ENCODE peak calls at places on chromosomes 11 and 22, in eight cellular contexts. Z is neural progenitor cell, M is GM23338, D is HCT116, N is SK-N-SH, C is GM23248, I is PC-3, V is hepatocyte. B is an unnamed sample.

GRCh38 chr11:1820463-1821325 is 14.1 kb upstream of the SYT8 start:
- DNase-seq in I (peak; percentile 43), C (peak; percentile 27), V (no peak), D (no peak), M (no peak), Z (no peak), N (no peak), B (no peak)

GRCh38 chr11:11841121-11841604 is 609 bp upstream of the USP47 start:
- DNase-seq in C (peak; percentile 58), V (peak; percentile 63), D (peak; percentile 16), M (peak; percentile 52), I (peak; percentile 28), N (no peak), Z (peak; percentile 44), B (no peak)

GRCh38 chr11:29260939-29261705 is 755.7 kb downstream of the KCNA4 start:
- DNase-seq in V (peak; percentile 66), M (no peak), I (peak; percentile 92), D (peak; percentile 76), N (no peak), Z (no peak), C (peak; percentile 17), B (no peak)

GRCh38 chr11:95802806-95803205 is 12.5 kb downstream of the CEP57 start:
- DNase-seq in M (no peak), C (no peak), Z (no peak), N (no peak), D (no peak), I (no peak), V (no peak), B (no peak)

GRCh38 chr11:85685131-85685819 is 720 bp downstream of the CCDC89 start:
- DNase-seq in C (peak; percentile 72), N (peak; percentile 28), V (peak; percentile 39), I (no peak), D (no peak), Z (no peak), M (no peak), B (no peak)

GRCh38 chr11:65773784-65774411 is 6.9 kb downstream of the AP5B1 start:
- DNase-seq in N (no peak), D (no peak), M (no peak), C (peak; percentile 36), Z (no peak), I (no peak), V (no peak), B (peak; percentile 38)

GRCh38 chr11:64571050-64571409 is 20.0 kb upstream of the SLC22A12 start:
- DNase-seq in M (no peak), N (no peak), I (no peak), Z (no peak), C (no peak), D (no peak), V (no peak), B (no peak)

GRCh38 chr11:96259053-96259837 is 83.8 kb downstream of the MAML2 start:
- DNase-seq in Z (no peak), C (peak; percentile 87), N (no peak), D (no peak), M (no peak), V (peak; percentile 53), I (peak; percentile 95), B (peak; percentile 32)

GRCh38 chr22:26672060-26672471 is 14.7 kb downstream of the MIAT start:
- DNase-seq in I (no peak), V (no peak), Z (no peak), N (no peak), M (no peak), D (no peak), C (no peak), B (no peak)

GRCh38 chr22:35705141-35705540 is 12.5 kb upstream of the APOL5 start:
- DNase-seq in M (no peak), Z (no peak), V (no peak), D (no peak), C (peak; percentile 89), N (no peak), I (peak; percentile 82), B (no peak)

GRCh38 chr11:9982127-9982795 is 311.8 kb downstream of the SBF2 start:
- DNase-seq in Z (no peak), I (peak; percentile 54), M (no peak), D (no peak), N (no peak), V (no peak), C (peak; percentile 48), B (no peak)

GRCh38 chr22:44824271-44824670 is 71.9 kb downstream of the ARHGAP8 start:
- DNase-seq in N (no peak), C (no peak), M (no peak), V (no peak), Z (no peak), I (no peak), D (no peak), B (no peak)

GRCh38 chr22:41826001-41826400 is 6.9 kb upstream of the SREBF2 start:
- DNase-seq in V (no peak), C (no peak), I (no peak), N (no peak), Z (no peak), M (no peak), D (no peak), B (no peak)

GRCh38 chr11:72225411-72225951 is 914 bp downstream of the INPPL1 start:
- DNase-seq in Z (peak; percentile 32), N (peak; percentile 42), V (peak; percentile 13), D (no peak), I (peak; percentile 31), M (peak; percentile 27), C (peak; percentile 45), B (peak; percentile 43)

GRCh38 chr11:134610116-134610910 is 198.3 kb upstream of the B3GAT1 start:
- DNase-seq in D (no peak), N (no peak), C (no peak), M (no peak), I (no peak), Z (no peak), V (no peak), B (no peak)

DNA sequence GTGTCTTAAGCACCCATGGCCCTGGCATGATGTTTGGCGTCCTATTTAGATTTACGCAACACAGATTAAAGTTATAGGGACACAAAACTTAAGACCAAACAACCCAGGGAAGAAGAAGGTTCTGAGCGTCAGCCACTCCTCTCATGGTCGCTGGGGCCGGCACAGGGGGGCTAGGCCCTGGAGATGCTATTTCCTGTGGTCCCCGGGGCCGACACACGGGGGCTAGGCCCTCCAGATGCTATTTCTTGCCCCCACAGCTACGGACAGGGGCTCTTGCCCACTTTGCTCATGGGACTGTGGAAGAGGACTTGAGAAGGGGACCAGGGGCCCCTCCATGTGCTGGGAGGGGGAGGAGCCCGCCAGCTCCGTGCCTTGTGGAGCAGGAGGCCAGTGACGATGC is 711.2 kb downstream of the BRD1 start:
- DNase-seq in I (no peak), N (no peak), V (no peak), C (no peak), M (no peak), D (no peak), Z (no peak), B (no peak)
- TF ChIP-seq EZH2phosphoT487 in I (no peak), N (no peak), V (no peak), C (no peak), M (no peak), D (no peak), Z (no peak), B (no peak)

DNA sequence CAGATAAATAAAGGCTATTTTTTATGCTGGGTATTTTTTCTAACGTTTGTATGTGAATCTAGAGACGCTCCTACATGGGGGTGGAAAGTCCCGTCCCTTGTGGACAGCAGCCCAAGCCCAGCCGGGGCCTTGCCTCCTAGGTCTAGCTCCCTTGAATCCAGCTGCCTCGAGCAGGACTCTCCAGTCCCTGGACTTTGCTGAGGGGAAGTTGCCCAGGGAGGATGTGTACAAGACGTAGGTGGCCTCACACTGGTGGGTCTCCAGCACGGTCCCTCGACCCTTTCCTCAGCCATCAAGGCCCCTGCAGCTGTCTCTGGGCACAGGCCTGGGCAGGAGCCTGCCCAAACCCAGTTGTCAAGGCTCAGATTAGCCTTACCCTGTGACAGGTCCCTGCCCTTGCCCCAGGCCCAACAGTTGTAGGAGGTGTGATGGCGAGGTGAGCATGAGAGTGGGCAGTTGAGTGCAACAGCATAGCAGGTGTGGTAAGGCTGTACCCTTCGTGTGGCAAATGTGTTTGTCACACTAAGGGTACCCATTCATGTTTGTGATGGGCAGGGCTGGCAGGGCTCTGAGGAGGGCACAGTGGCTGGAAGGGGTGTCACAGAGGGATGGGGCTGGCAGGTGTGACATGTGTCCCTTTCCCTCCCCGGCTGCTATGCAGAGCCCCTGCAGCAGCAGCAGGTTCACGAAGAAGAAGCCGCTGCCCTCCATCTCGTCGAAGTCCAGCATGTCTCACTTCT is 3.4 kb downstream of the CCDC116 start:
- DNase-seq in I (no peak), N (no peak), Z (no peak), V (no peak), D (no peak), M (no peak), C (no peak), B (no peak)
- TF ChIP-seq EZH2phosphoT487 in I (no peak), N (no peak), Z (no peak), V (no peak), D (no peak), M (no peak), C (no peak), B (no peak)

DNA sequence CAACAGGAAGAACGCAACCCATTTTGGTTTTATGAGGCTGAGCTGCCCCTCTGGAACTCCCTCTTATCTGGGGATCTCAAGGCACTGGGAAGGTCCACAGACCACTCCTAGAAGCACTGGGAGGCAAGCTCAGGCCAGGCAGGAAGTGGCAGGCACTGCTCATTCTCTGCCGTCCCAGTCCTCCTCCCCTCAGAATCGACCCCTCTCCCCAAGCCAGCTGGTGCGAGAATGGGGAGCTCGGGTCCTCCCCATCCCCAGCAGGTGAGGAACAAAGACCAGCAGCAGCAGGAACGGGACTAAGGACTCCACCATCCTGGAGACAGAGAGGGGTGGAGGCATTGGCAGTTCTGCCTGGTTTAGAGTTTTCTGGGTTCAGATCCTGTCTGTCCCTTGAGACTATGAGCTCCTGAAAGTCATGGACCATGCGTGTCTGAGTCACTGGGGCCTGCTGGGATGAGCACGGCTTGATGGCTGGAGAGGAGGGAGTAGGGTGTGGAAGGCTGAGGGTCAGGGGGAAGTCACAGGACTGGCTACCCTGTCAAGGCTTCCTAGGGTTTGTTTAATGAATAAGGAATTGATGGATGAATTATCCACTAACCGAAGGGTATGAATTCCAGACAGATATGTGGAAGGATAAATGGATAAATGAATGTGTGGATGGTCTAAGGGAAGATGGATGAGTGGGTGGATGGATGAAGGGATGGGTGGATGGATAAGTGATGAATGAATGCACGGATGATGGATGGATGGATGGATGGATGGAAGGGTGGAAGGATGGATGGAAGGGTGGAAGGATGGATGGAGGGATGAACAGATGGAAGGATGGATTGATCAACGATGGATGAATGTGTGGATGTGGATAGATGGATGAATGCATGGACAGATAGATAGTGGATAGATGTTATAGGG is 6.4 kb downstream of the MYEOV start:
- DNase-seq in Z (no peak), N (no peak), V (no peak), C (peak; percentile 96), M (no peak), I (peak; percentile 87), D (no peak), B (no peak)
- TF ChIP-seq EZH2phosphoT487 in Z (no peak), N (no peak), V (no peak), C (no peak), M (no peak), I (no peak), D (no peak), B (no peak)

DNA sequence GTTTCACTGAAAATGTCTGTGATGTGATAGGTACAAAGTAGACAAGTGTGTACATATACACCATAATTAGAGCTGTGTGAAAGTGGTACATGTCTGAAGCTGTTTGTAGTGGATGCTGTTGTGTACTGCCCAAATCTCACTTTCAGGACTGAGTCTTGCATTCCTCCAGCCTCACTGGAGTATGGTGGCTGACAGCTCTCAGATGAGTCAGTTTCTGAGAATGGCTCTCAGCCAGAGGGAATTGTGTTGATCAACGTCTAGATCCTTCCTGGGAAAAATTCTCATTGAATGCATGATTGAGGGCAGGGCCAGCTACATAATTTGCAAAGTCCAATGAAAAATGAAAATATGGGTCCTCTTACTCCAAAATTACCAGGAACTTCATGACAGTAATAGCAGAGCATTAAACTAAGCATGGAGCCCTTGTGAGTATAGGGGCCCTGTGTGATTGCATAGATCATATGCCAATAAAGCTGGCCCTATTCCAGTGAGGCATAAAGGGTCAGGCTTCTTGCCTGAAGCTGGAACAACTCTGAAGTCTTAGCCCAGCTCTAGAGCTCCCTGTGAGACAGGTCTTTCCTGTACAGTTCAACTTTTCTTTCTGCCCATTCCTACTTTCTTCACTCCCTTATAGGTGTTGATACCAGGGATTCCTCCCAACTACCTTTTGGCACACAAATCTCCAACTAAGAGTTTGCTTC is 10.8 kb upstream of the CYP2R1 start:
- DNase-seq in D (no peak), M (no peak), Z (no peak), V (no peak), C (peak; percentile 51), I (peak; percentile 65), N (no peak), B (no peak)
- TF ChIP-seq EZH2phosphoT487 in D (no peak), M (no peak), Z (no peak), V (no peak), C (no peak), I (no peak), N (no peak), B (no peak)